ENCODE peak calls at places on chromosomes 1 and 21, in five cellular contexts. A is stomach, I is body of pancreas, Y is BJ, W is fibroblast of mammary gland. K is an unnamed sample.

GRCh38 chr1:169339773-169340172 is 27.8 kb downstream of the NME7 start:
- DNase-seq in A (no peak), I (no peak), Y (no peak), W (no peak), K (no peak)

GRCh38 chr1:1979482-1980165 is 24.0 kb downstream of the CFAP74 start:
- DNase-seq in A (no peak), I (no peak), Y (no peak), W (no peak), K (no peak)

GRCh38 chr1:234647758-234648157 is 37.8 kb upstream of the IRF2BP2 start:
- DNase-seq in A (no peak), I (no peak), Y (no peak), W (peak), K (peak)

GRCh38 chr1:157700305-157700704 is 264 bp downstream of the FCRL3 start:
- DNase-seq in A (no peak), I (no peak), Y (no peak), W (no peak), K (no peak)

GRCh38 chr1:44705938-44706337 is 25.0 kb downstream of the RNU5D-1 start:
- DNase-seq in A (no peak), I (no peak), Y (no peak), W (no peak), K (no peak)

GRCh38 chr1:8022395-8023286 is 3.5 kb downstream of the ERRFI1 start:
- DNase-seq in A (no peak), I (no peak), Y (no peak), W (no peak), K (no peak)

GRCh38 chr1:45410850-45411509 is 70.7 kb upstream of the MUTYH start:
- DNase-seq in A (no peak), I (no peak), Y (no peak), W (peak), K (peak)

GRCh38 chr1:46173361-46173856 is 1.5 kb upstream of the TSPAN1 start:
- DNase-seq in A (no peak), I (no peak), Y (no peak), W (peak), K (no peak)

GRCh38 chr1:35619237-35620121 is 21.8 kb downstream of the PSMB2 start:
- DNase-seq in A (no peak), I (no peak), Y (no peak), W (no peak), K (no peak)

GRCh38 chr1:29599826-29600225 is 363.5 kb downstream of the PTPRU start:
- DNase-seq in A (no peak), I (no peak), Y (no peak), W (no peak), K (no peak)
- H3K4me3 ChIP-seq in A (no peak), I (no peak), Y (no peak), W (no peak), K (no peak)

GRCh38 chr1:192610114-192610958 is 25.6 kb upstream of the RGS13 start:
- DNase-seq in A (no peak), I (no peak), Y (peak), W (peak), K (peak)

GRCh38 chr1:192607836-192608235 is 28.1 kb upstream of the RGS13 start:
- DNase-seq in A (no peak), I (no peak), Y (no peak), W (no peak), K (no peak)

GRCh38 chr1:192608671-192609070 is 27.3 kb upstream of the RGS13 start:
- DNase-seq in A (no peak), I (no peak), Y (no peak), W (no peak), K (no peak)

GRCh38 chr1:192604979-192605620 is 29.5 kb downstream of the RGS1 start:
- DNase-seq in A (no peak), I (no peak), Y (no peak), W (no peak), K (no peak)

DNA sequence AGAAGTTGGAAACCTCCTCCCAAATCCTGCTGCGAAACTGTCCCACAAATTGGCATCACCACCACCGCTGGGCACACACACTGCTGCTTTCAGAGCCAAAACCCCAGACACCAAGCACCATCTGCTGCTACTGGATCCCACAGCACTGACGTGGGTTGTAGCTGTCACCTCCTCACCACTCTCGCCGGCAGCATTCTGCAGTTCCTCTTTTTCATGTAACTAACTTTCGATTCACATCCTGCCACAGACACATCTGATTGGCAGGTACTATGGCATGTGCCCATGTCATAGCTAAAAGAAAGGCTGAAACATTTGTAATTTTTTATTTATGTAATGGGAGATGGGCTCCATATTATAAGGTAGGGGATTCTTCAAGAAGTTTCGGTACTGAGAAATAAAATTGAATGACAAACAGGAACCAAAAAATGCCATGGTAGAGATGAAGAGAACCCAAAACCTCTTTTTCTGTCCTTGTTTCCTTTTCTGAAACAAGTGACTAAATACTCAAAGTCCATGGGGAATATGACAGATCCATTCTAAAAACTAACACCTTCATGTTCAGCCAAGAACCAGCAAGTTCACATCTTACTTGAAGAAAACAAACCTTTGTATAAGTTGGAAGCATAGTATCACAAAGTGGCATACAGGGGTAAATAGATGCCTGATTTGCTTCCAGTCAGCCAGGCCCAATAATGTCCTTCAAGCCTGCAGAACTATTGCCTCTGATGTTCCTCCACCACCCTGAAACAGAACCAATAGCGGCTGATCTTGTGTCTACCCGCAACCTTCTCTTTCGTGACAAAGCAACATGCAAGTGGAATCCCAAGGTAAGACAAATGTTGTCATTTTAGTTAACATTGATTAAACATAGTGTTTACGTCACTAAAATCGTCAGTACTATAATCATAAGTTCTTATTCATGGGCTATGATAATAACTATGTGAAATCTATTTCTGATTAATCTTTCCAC is 26.6 kb upstream of the RGS13 start:
- DNase-seq in A (peak), I (no peak), Y (no peak), W (no peak), K (no peak)
- TF ChIP-seq CTCF in A (no peak), I (no peak), Y (no peak), W (no peak), K (no peak)

GRCh38 chr1:32701421-32701911 is 1.1 kb downstream of the SYNC start:
- DNase-seq in A (no peak), I (no peak), Y (no peak), W (no peak), K (no peak)
- H3K4me3 ChIP-seq in A (peak), I (no peak), Y (peak), W (peak), K (peak)

DNA sequence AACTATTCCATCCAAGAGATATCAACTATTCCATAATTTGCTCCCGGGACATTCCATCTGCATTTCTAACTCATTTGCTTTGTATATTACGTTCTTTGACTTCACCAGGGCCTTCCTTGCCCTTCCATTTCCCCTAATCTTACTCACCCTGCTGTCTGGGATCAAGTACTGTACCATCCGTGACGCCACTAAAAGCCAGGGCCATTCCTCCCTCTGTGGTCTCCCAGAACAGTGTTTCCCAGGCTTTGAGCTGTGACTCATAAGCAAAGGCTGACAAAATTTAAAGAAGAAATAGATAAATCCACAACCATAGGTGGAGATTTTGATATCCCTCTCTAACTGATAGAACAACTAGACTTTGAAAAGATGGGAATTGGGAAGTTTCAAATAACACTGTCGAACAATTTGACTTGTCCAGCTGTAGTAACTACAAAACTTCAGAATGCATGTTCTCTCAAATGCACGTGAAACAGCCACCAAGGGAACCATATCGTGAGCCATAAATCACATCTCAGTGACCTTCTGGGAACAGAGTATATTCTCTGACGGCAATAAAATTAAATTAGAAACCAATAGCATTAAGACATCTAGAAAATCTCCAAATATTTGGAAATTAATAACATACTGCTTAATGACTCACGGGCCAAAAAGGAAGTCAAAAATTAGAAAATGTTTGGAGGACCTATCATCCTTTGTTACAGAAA is 501.0 kb downstream of the SETD4 start:
- DNase-seq in A (no peak), I (no peak), Y (peak), W (peak), K (peak)
- TF ChIP-seq CTCF in A (no peak), I (no peak), Y (peak), W (peak), K (no peak)

GRCh38 chr1:65813956-65814355 is 21.3 kb downstream of the PDE4B start:
- DNase-seq in A (no peak), I (no peak), Y (no peak), W (peak), K (peak)
- H3K4me3 ChIP-seq in A (no peak), I (no peak), Y (no peak), W (no peak), K (no peak)

GRCh38 chr1:55071477-55071876 is 32.1 kb downstream of the PCSK9 start:
- DNase-seq in A (no peak), I (no peak), Y (no peak), W (peak), K (peak)
- TF ChIP-seq CTCF in A (no peak), I (no peak), Y (peak), W (peak), K (peak)

GRCh38 chr1:86395771-86396502 is at the start of gene ODF2L:
- DNase-seq in A (peak), I (peak), Y (peak), W (peak), K (peak)
- H3K4me3 ChIP-seq in A (peak), I (peak), Y (peak), W (peak), K (peak)

GRCh38 chr1:217721692-217722091 is 90.5 kb downstream of the SPATA17 start:
- DNase-seq in A (no peak), I (no peak), Y (no peak), W (no peak), K (peak)

GRCh38 chr1:217717959-217718358 is 86.8 kb downstream of the SPATA17 start:
- DNase-seq in A (no peak), I (no peak), Y (no peak), W (no peak), K (no peak)

GRCh38 chr1:217713223-217713622 is 82.1 kb downstream of the SPATA17 start:
- DNase-seq in A (no peak), I (no peak), Y (no peak), W (peak), K (peak)

GRCh38 chr1:217718873-217719272 is 87.7 kb downstream of the SPATA17 start:
- DNase-seq in A (no peak), I (no peak), Y (peak), W (peak), K (no peak)
- TF ChIP-seq CTCF in A (no peak), I (no peak), Y (no peak), W (no peak), K (no peak)